ENCODE peak calls at places on chromosomes 3 and 15, in seven cellular contexts. One of them, this sample, is unnamed.

GRCh38 chr3:151979914-151980313 is 106.5 kb downstream of the SUCNR1 start:
- DNase-seq in KBM-7: peak
- DNase-seq in M059J: no peak
- DNase-seq in heart right ventricle: no peak
- DNase-seq in HCT116: no peak
- DNase-seq in EL: no peak
- DNase-seq in activated CD4-positive, alpha-beta T cell treated with anti-CD3 and anti-CD28 coated beads for 4 hours: no peak
- DNase-seq in this sample: no peak

GRCh38 chr3:183591881-183592521 is 36.5 kb upstream of the KLHL6 start:
- DNase-seq in KBM-7: peak
- DNase-seq in M059J: no peak
- DNase-seq in heart right ventricle: no peak
- DNase-seq in HCT116: peak
- DNase-seq in EL: no peak
- DNase-seq in activated CD4-positive, alpha-beta T cell treated with anti-CD3 and anti-CD28 coated beads for 4 hours: no peak
- DNase-seq in this sample: no peak

GRCh38 chr3:12175844-12176453 is 17.2 kb upstream of the TIMP4 start:
- DNase-seq in KBM-7: peak
- DNase-seq in M059J: peak
- DNase-seq in heart right ventricle: peak
- DNase-seq in HCT116: peak
- DNase-seq in EL: peak
- DNase-seq in activated CD4-positive, alpha-beta T cell treated with anti-CD3 and anti-CD28 coated beads for 4 hours: no peak
- DNase-seq in this sample: peak

GRCh38 chr3:141844108-141844507 is 32.3 kb upstream of the ATP1B3 start:
- DNase-seq in KBM-7: no peak
- DNase-seq in M059J: no peak
- DNase-seq in heart right ventricle: no peak
- DNase-seq in HCT116: no peak
- DNase-seq in EL: no peak
- DNase-seq in activated CD4-positive, alpha-beta T cell treated with anti-CD3 and anti-CD28 coated beads for 4 hours: no peak
- DNase-seq in this sample: no peak

GRCh38 chr15:45347033-45347432 is 31.3 kb downstream of the GATM start:
- DNase-seq in KBM-7: no peak
- DNase-seq in M059J: no peak
- DNase-seq in heart right ventricle: no peak
- DNase-seq in HCT116: no peak
- DNase-seq in EL: no peak
- DNase-seq in activated CD4-positive, alpha-beta T cell treated with anti-CD3 and anti-CD28 coated beads for 4 hours: no peak
- DNase-seq in this sample: peak

GRCh38 chr15:79943820-79944219 is 27.2 kb downstream of the BCL2A1 start:
- DNase-seq in KBM-7: no peak
- DNase-seq in M059J: peak
- DNase-seq in heart right ventricle: no peak
- DNase-seq in HCT116: no peak
- DNase-seq in EL: peak
- DNase-seq in activated CD4-positive, alpha-beta T cell treated with anti-CD3 and anti-CD28 coated beads for 4 hours: no peak
- DNase-seq in this sample: no peak

GRCh38 chr3:39318311-39318710 is 11.2 kb upstream of the CCR8 start:
- DNase-seq in KBM-7: no peak
- DNase-seq in M059J: no peak
- DNase-seq in heart right ventricle: no peak
- DNase-seq in HCT116: no peak
- DNase-seq in EL: no peak
- DNase-seq in activated CD4-positive, alpha-beta T cell treated with anti-CD3 and anti-CD28 coated beads for 4 hours: no peak
- DNase-seq in this sample: no peak

GRCh38 chr3:76107935-76108570 is 322.7 kb upstream of the ZNF717 start:
- DNase-seq in KBM-7: peak
- DNase-seq in M059J: no peak
- DNase-seq in heart right ventricle: no peak
- DNase-seq in HCT116: peak
- DNase-seq in EL: peak
- DNase-seq in activated CD4-positive, alpha-beta T cell treated with anti-CD3 and anti-CD28 coated beads for 4 hours: no peak
- DNase-seq in this sample: peak

GRCh38 chr15:30956216-30956803 is 35.1 kb downstream of the MTMR10 start:
- DNase-seq in KBM-7: no peak
- DNase-seq in M059J: peak
- DNase-seq in heart right ventricle: no peak
- DNase-seq in HCT116: no peak
- DNase-seq in EL: peak
- DNase-seq in activated CD4-positive, alpha-beta T cell treated with anti-CD3 and anti-CD28 coated beads for 4 hours: no peak
- DNase-seq in this sample: no peak

GRCh38 chr15:100879046-100879445 is 585 bp upstream of the ALDH1A3 start:
- DNase-seq in KBM-7: no peak
- DNase-seq in M059J: no peak
- DNase-seq in heart right ventricle: no peak
- DNase-seq in HCT116: no peak
- DNase-seq in EL: no peak
- DNase-seq in activated CD4-positive, alpha-beta T cell treated with anti-CD3 and anti-CD28 coated beads for 4 hours: no peak
- DNase-seq in this sample: peak